ENCODE peak calls at places on chromosomes 6 and 20, in six cellular contexts. One of them, this sample, is unnamed.

GRCh38 chr6:111844376-111844775 is 28.9 kb downstream of the FYN start:
- DNase-seq in sigmoid colon: no peak
- DNase-seq in astrocyte of the cerebellum: no peak
- DNase-seq in fibroblast of mammary gland: no peak
- DNase-seq in lower lobe of right lung: no peak
- DNase-seq in bronchial epithelial cell: no peak
- DNase-seq in this sample: no peak

GRCh38 chr20:61373956-61374545 is 122.0 kb downstream of the CDH4 start:
- DNase-seq in sigmoid colon: no peak
- DNase-seq in astrocyte of the cerebellum: no peak
- DNase-seq in fibroblast of mammary gland: no peak
- DNase-seq in lower lobe of right lung: no peak
- DNase-seq in bronchial epithelial cell: no peak
- DNase-seq in this sample: no peak

GRCh38 chr6:31740397-31741223 is 805 bp downstream of the MSH5 start:
- DNase-seq in sigmoid colon: no peak
- DNase-seq in astrocyte of the cerebellum: no peak
- DNase-seq in fibroblast of mammary gland: no peak
- DNase-seq in lower lobe of right lung: peak
- DNase-seq in bronchial epithelial cell: no peak
- DNase-seq in this sample: no peak

GRCh38 chr6:28161410-28162079 is 19.9 kb downstream of the ZKSCAN8 start:
- DNase-seq in sigmoid colon: peak
- DNase-seq in astrocyte of the cerebellum: no peak
- DNase-seq in fibroblast of mammary gland: peak
- DNase-seq in lower lobe of right lung: peak
- DNase-seq in bronchial epithelial cell: peak
- DNase-seq in this sample: no peak

GRCh38 chr20:21395666-21396044 is 1.7 kb downstream of the NKX2-4 start:
- DNase-seq in sigmoid colon: no peak
- DNase-seq in astrocyte of the cerebellum: no peak
- DNase-seq in fibroblast of mammary gland: no peak
- DNase-seq in lower lobe of right lung: no peak
- DNase-seq in bronchial epithelial cell: no peak
- DNase-seq in this sample: no peak

GRCh38 chr6:130453230-130453629 is 87.4 kb downstream of the TMEM200A start:
- DNase-seq in sigmoid colon: no peak
- DNase-seq in astrocyte of the cerebellum: peak
- DNase-seq in fibroblast of mammary gland: peak
- DNase-seq in lower lobe of right lung: no peak
- DNase-seq in bronchial epithelial cell: peak
- DNase-seq in this sample: no peak

GRCh38 chr20:47552996-47553395 is 51.3 kb downstream of the NCOA3 start:
- DNase-seq in sigmoid colon: no peak
- DNase-seq in astrocyte of the cerebellum: no peak
- DNase-seq in fibroblast of mammary gland: no peak
- DNase-seq in lower lobe of right lung: no peak
- DNase-seq in bronchial epithelial cell: no peak
- DNase-seq in this sample: no peak

GRCh38 chr6:169961772-169962561 is 210.5 kb downstream of the ERMARD start:
- DNase-seq in sigmoid colon: peak
- DNase-seq in astrocyte of the cerebellum: no peak
- DNase-seq in fibroblast of mammary gland: no peak
- DNase-seq in lower lobe of right lung: peak
- DNase-seq in bronchial epithelial cell: no peak
- DNase-seq in this sample: no peak

GRCh38 chr6:170475118-170475517 is 78.0 kb downstream of the PSMB1 start:
- DNase-seq in sigmoid colon: no peak
- DNase-seq in astrocyte of the cerebellum: no peak
- DNase-seq in fibroblast of mammary gland: no peak
- DNase-seq in lower lobe of right lung: no peak
- DNase-seq in bronchial epithelial cell: no peak
- DNase-seq in this sample: no peak

GRCh38 chr20:4041748-4042411 is 26.5 kb upstream of the RNF24 start:
- DNase-seq in sigmoid colon: peak
- DNase-seq in astrocyte of the cerebellum: peak
- DNase-seq in fibroblast of mammary gland: peak
- DNase-seq in lower lobe of right lung: peak
- DNase-seq in bronchial epithelial cell: peak
- DNase-seq in this sample: peak

GRCh38 chr6:81969814-81970213 is 217.3 kb upstream of the TENT5A start:
- DNase-seq in sigmoid colon: no peak
- DNase-seq in astrocyte of the cerebellum: no peak
- DNase-seq in fibroblast of mammary gland: no peak
- DNase-seq in lower lobe of right lung: peak
- DNase-seq in bronchial epithelial cell: no peak
- DNase-seq in this sample: no peak

GRCh38 chr20:55500130-55500529 is 505.2 kb downstream of the CBLN4 start:
- DNase-seq in sigmoid colon: no peak
- DNase-seq in astrocyte of the cerebellum: no peak
- DNase-seq in fibroblast of mammary gland: no peak
- DNase-seq in lower lobe of right lung: no peak
- DNase-seq in bronchial epithelial cell: no peak
- DNase-seq in this sample: no peak

GRCh38 chr6:134080171-134080795 is 27.9 kb upstream of the SLC2A12 start:
- DNase-seq in sigmoid colon: no peak
- DNase-seq in astrocyte of the cerebellum: no peak
- DNase-seq in fibroblast of mammary gland: no peak
- DNase-seq in lower lobe of right lung: no peak
- DNase-seq in bronchial epithelial cell: peak
- DNase-seq in this sample: no peak

GRCh38 chr6:27237089-27237723 is 10.3 kb upstream of the PRSS16 start:
- DNase-seq in sigmoid colon: no peak
- DNase-seq in astrocyte of the cerebellum: no peak
- DNase-seq in fibroblast of mammary gland: peak
- DNase-seq in lower lobe of right lung: no peak
- DNase-seq in bronchial epithelial cell: peak
- DNase-seq in this sample: no peak

GRCh38 chr6:166640342-166641043 is 13.4 kb upstream of the RPS6KA2 start:
- DNase-seq in sigmoid colon: no peak
- DNase-seq in astrocyte of the cerebellum: no peak
- DNase-seq in fibroblast of mammary gland: no peak
- DNase-seq in lower lobe of right lung: peak
- DNase-seq in bronchial epithelial cell: peak
- DNase-seq in this sample: no peak

GRCh38 chr6:73562557-73562956 is 41.7 kb upstream of the EEF1A1 start:
- DNase-seq in sigmoid colon: no peak
- DNase-seq in astrocyte of the cerebellum: no peak
- DNase-seq in fibroblast of mammary gland: no peak
- DNase-seq in lower lobe of right lung: no peak
- DNase-seq in bronchial epithelial cell: no peak
- DNase-seq in this sample: no peak

GRCh38 chr6:1542764-1543163 is 67.0 kb upstream of the FOXC1 start:
- DNase-seq in sigmoid colon: no peak
- DNase-seq in astrocyte of the cerebellum: no peak
- DNase-seq in fibroblast of mammary gland: no peak
- DNase-seq in lower lobe of right lung: no peak
- DNase-seq in bronchial epithelial cell: no peak
- DNase-seq in this sample: no peak

GRCh38 chr20:38825901-38826625 is 20.6 kb downstream of the PPP1R16B start:
- DNase-seq in sigmoid colon: no peak
- DNase-seq in astrocyte of the cerebellum: peak
- DNase-seq in fibroblast of mammary gland: peak
- DNase-seq in lower lobe of right lung: no peak
- DNase-seq in bronchial epithelial cell: peak
- DNase-seq in this sample: peak

GRCh38 chr6:125149256-125150144 is 4.1 kb upstream of the TPD52L1 start:
- DNase-seq in sigmoid colon: no peak
- DNase-seq in astrocyte of the cerebellum: peak
- DNase-seq in fibroblast of mammary gland: peak
- DNase-seq in lower lobe of right lung: no peak
- DNase-seq in bronchial epithelial cell: peak
- DNase-seq in this sample: no peak

GRCh38 chr6:135173242-135173988 is 7.7 kb upstream of the MYB start:
- DNase-seq in sigmoid colon: no peak
- DNase-seq in astrocyte of the cerebellum: no peak
- DNase-seq in fibroblast of mammary gland: no peak
- DNase-seq in lower lobe of right lung: no peak
- DNase-seq in bronchial epithelial cell: no peak
- DNase-seq in this sample: no peak

GRCh38 chr6:21263531-21264287 is 329.8 kb upstream of the SOX4 start:
- DNase-seq in sigmoid colon: no peak
- DNase-seq in astrocyte of the cerebellum: no peak
- DNase-seq in fibroblast of mammary gland: peak
- DNase-seq in lower lobe of right lung: no peak
- DNase-seq in bronchial epithelial cell: peak
- DNase-seq in this sample: peak

GRCh38 chr6:15066433-15067337 is 179.2 kb upstream of the JARID2 start:
- DNase-seq in sigmoid colon: peak
- DNase-seq in astrocyte of the cerebellum: no peak
- DNase-seq in fibroblast of mammary gland: peak
- DNase-seq in lower lobe of right lung: peak
- DNase-seq in bronchial epithelial cell: peak
- DNase-seq in this sample: peak

GRCh38 chr20:45347297-45347935 is 808 bp downstream of the SDC4 start:
- DNase-seq in sigmoid colon: peak
- DNase-seq in astrocyte of the cerebellum: no peak
- DNase-seq in fibroblast of mammary gland: no peak
- DNase-seq in lower lobe of right lung: no peak
- DNase-seq in bronchial epithelial cell: no peak
- DNase-seq in this sample: no peak

GRCh38 chr20:58586565-58587093 is 64.5 kb upstream of the STX16 start:
- DNase-seq in sigmoid colon: peak
- DNase-seq in astrocyte of the cerebellum: no peak
- DNase-seq in fibroblast of mammary gland: no peak
- DNase-seq in lower lobe of right lung: no peak
- DNase-seq in bronchial epithelial cell: no peak
- DNase-seq in this sample: no peak

GRCh38 chr6:35764238-35764896 is 12.0 kb upstream of the CLPSL2 start:
- DNase-seq in sigmoid colon: no peak
- DNase-seq in astrocyte of the cerebellum: no peak
- DNase-seq in fibroblast of mammary gland: no peak
- DNase-seq in lower lobe of right lung: no peak
- DNase-seq in bronchial epithelial cell: peak
- DNase-seq in this sample: no peak

GRCh38 chr6:161107779-161108380 is 116.3 kb downstream of the MAP3K4 start:
- DNase-seq in sigmoid colon: no peak
- DNase-seq in astrocyte of the cerebellum: no peak
- DNase-seq in fibroblast of mammary gland: no peak
- DNase-seq in lower lobe of right lung: no peak
- DNase-seq in bronchial epithelial cell: no peak
- DNase-seq in this sample: no peak

GRCh38 chr20:56580226-56580625 is 47.2 kb downstream of the FAM209B start:
- DNase-seq in sigmoid colon: no peak
- DNase-seq in astrocyte of the cerebellum: no peak
- DNase-seq in fibroblast of mammary gland: no peak
- DNase-seq in lower lobe of right lung: no peak
- DNase-seq in bronchial epithelial cell: no peak
- DNase-seq in this sample: no peak

GRCh38 chr6:126117251-126117650 is 130.9 kb downstream of the TRMT11 start:
- DNase-seq in sigmoid colon: no peak
- DNase-seq in astrocyte of the cerebellum: no peak
- DNase-seq in fibroblast of mammary gland: no peak
- DNase-seq in lower lobe of right lung: no peak
- DNase-seq in bronchial epithelial cell: no peak
- DNase-seq in this sample: no peak

GRCh38 chr20:1784586-1784985 is 110.6 kb upstream of the SIRPA start:
- DNase-seq in sigmoid colon: no peak
- DNase-seq in astrocyte of the cerebellum: no peak
- DNase-seq in fibroblast of mammary gland: no peak
- DNase-seq in lower lobe of right lung: no peak
- DNase-seq in bronchial epithelial cell: no peak
- DNase-seq in this sample: no peak

GRCh38 chr20:34316191-34316814 is 13.1 kb upstream of the AHCY start:
- DNase-seq in sigmoid colon: no peak
- DNase-seq in astrocyte of the cerebellum: no peak
- DNase-seq in fibroblast of mammary gland: peak
- DNase-seq in lower lobe of right lung: peak
- DNase-seq in bronchial epithelial cell: peak
- DNase-seq in this sample: no peak

GRCh38 chr6:82067021-82067420 is 180.5 kb downstream of the IBTK start:
- DNase-seq in sigmoid colon: no peak
- DNase-seq in astrocyte of the cerebellum: no peak
- DNase-seq in fibroblast of mammary gland: no peak
- DNase-seq in lower lobe of right lung: no peak
- DNase-seq in bronchial epithelial cell: no peak
- DNase-seq in this sample: no peak

GRCh38 chr6:79468116-79468515 is 69.1 kb downstream of the LCA5 start:
- DNase-seq in sigmoid colon: no peak
- DNase-seq in astrocyte of the cerebellum: no peak
- DNase-seq in fibroblast of mammary gland: peak
- DNase-seq in lower lobe of right lung: no peak
- DNase-seq in bronchial epithelial cell: no peak
- DNase-seq in this sample: no peak

GRCh38 chr6:129565331-129565730 is 144.6 kb downstream of the ARHGAP18 start:
- DNase-seq in sigmoid colon: no peak
- DNase-seq in astrocyte of the cerebellum: no peak
- DNase-seq in fibroblast of mammary gland: no peak
- DNase-seq in lower lobe of right lung: no peak
- DNase-seq in bronchial epithelial cell: no peak
- DNase-seq in this sample: no peak

GRCh38 chr6:152300517-152300916 is 336.6 kb downstream of the SYNE1 start:
- DNase-seq in sigmoid colon: no peak
- DNase-seq in astrocyte of the cerebellum: no peak
- DNase-seq in fibroblast of mammary gland: no peak
- DNase-seq in lower lobe of right lung: no peak
- DNase-seq in bronchial epithelial cell: no peak
- DNase-seq in this sample: no peak
- H3K4me3 ChIP-seq in sigmoid colon: no peak
- H3K4me3 ChIP-seq in astrocyte of the cerebellum: peak
- H3K4me3 ChIP-seq in fibroblast of mammary gland: no peak
- H3K4me3 ChIP-seq in lower lobe of right lung: peak
- H3K4me3 ChIP-seq in bronchial epithelial cell: no peak
- H3K4me3 ChIP-seq in this sample: no peak

DNA sequence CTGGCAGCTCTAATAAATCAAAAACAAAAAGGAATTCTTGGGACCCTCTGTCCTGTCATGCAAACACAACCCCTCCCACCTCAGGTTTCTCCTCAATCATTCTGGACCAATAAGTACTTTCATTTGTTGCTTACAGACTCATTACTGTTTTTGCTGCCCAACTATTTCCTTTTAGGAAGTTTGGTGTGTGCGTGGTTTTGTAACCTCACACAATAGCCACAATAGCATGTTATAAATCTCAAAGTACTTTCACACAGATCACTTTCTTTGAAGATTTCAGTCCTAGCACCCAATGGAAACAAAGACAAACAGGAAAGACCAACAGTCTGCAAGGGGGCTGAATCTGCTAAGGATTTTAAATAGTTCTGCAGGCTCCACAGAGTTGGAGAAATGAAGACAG is 4.4 kb downstream of the MRPL14 start:
- DNase-seq in sigmoid colon: no peak
- DNase-seq in astrocyte of the cerebellum: no peak
- DNase-seq in fibroblast of mammary gland: peak
- DNase-seq in lower lobe of right lung: no peak
- DNase-seq in bronchial epithelial cell: no peak
- DNase-seq in this sample: no peak
- H3K4me3 ChIP-seq in sigmoid colon: peak
- H3K4me3 ChIP-seq in astrocyte of the cerebellum: no peak
- H3K4me3 ChIP-seq in fibroblast of mammary gland: no peak
- H3K4me3 ChIP-seq in lower lobe of right lung: peak
- H3K4me3 ChIP-seq in bronchial epithelial cell: no peak
- H3K4me3 ChIP-seq in this sample: no peak

GRCh38 chr6:168411793-168412192 is 29.2 kb upstream of the SMOC2 start:
- DNase-seq in sigmoid colon: no peak
- DNase-seq in astrocyte of the cerebellum: no peak
- DNase-seq in fibroblast of mammary gland: no peak
- DNase-seq in lower lobe of right lung: no peak
- DNase-seq in bronchial epithelial cell: no peak
- DNase-seq in this sample: no peak
- H3K4me3 ChIP-seq in sigmoid colon: no peak
- H3K4me3 ChIP-seq in astrocyte of the cerebellum: no peak
- H3K4me3 ChIP-seq in fibroblast of mammary gland: no peak
- H3K4me3 ChIP-seq in lower lobe of right lung: no peak
- H3K4me3 ChIP-seq in bronchial epithelial cell: no peak
- H3K4me3 ChIP-seq in this sample: no peak

GRCh38 chr6:148432405-148433195 is 90.0 kb downstream of the SASH1 start:
- DNase-seq in sigmoid colon: no peak
- DNase-seq in astrocyte of the cerebellum: no peak
- DNase-seq in fibroblast of mammary gland: no peak
- DNase-seq in lower lobe of right lung: no peak
- DNase-seq in bronchial epithelial cell: no peak
- DNase-seq in this sample: no peak
- H3K4me3 ChIP-seq in sigmoid colon: no peak
- H3K4me3 ChIP-seq in astrocyte of the cerebellum: no peak
- H3K4me3 ChIP-seq in fibroblast of mammary gland: no peak
- H3K4me3 ChIP-seq in lower lobe of right lung: no peak
- H3K4me3 ChIP-seq in bronchial epithelial cell: no peak
- H3K4me3 ChIP-seq in this sample: no peak